ENCODE peak calls at places on chromosome 4, in eight cellular contexts. Q is endodermal cell; Z is posterior vena cava; L is M059J; V is GOT3; I is T follicular helper cell; X is hippocampal formation; P is stimulated activated CD4-positive, alpha-beta T cell treated with anti-CD3 and anti-CD28 coated beads, Interleukin-4, amount 100 ng/mL, for 24 hours. C is an unnamed sample.
A peak's percentile ranks its signal among the peaks of the same experiment; 100 is the strongest.

GRCh38 chr4:76896731-76897521 is 1.0 kb downstream of the SOWAHB start:
- DNase-seq in P (peak; percentile 10), V (no peak), I (peak; percentile 22), Z (no peak), Q (peak; percentile 86), X (no peak), L (peak; percentile 22), C (no peak)

GRCh38 chr4:4284827-4285618 is 4.9 kb downstream of the LYAR start:
- DNase-seq in L (peak; percentile 20), P (no peak), X (no peak), Q (no peak), V (no peak), I (no peak), Z (no peak), C (no peak)

GRCh38 chr4:54228563-54229501 is at the start of gene PDGFRA:
- DNase-seq in P (no peak), L (no peak), Z (peak; percentile 88), I (no peak), Q (peak; percentile 53), V (no peak), X (no peak), C (no peak)

GRCh38 chr4:89316931-89317366 is 9.3 kb upstream of the GPRIN3 start:
- DNase-seq in P (peak; percentile 36), V (no peak), I (no peak), Z (no peak), L (peak; percentile 58), Q (no peak), X (no peak), C (no peak)

GRCh38 chr4:173370130-173370476 is 651 bp upstream of the SAP30 start:
- DNase-seq in I (peak; percentile 41), P (peak; percentile 63), Q (no peak), X (no peak), Z (peak; percentile 88), V (no peak), L (no peak), C (no peak)

GRCh38 chr4:19486400-19486799 is 765.3 kb upstream of the SLIT2 start:
- DNase-seq in Z (no peak), V (no peak), Q (no peak), X (no peak), I (no peak), P (no peak), L (peak; percentile 45), C (no peak)

GRCh38 chr4:174218127-174218790 is 65.2 kb downstream of the FBXO8 start:
- DNase-seq in V (no peak), X (no peak), Z (no peak), I (no peak), P (no peak), L (peak; percentile 39), Q (peak; percentile 79), C (no peak)

GRCh38 chr4:98687876-98688275 is 29.5 kb upstream of the TSPAN5 start:
- DNase-seq in V (no peak), L (peak; percentile 18), Z (no peak), Q (no peak), P (no peak), X (no peak), I (no peak), C (no peak)

GRCh38 chr4:8727131-8727530 is 134.6 kb downstream of the CPZ start:
- DNase-seq in Q (peak; percentile 33), V (no peak), X (no peak), Z (peak; percentile 71), P (no peak), L (no peak), I (no peak), C (no peak)